ENCODE peak calls at places on chromosome X, in six cellular contexts. E is uterus, Q is right atrium auricular region, Z is ovary, P is ascending aorta, G is SK-N-SH. M is an unnamed sample. For H3K36me3, the result is how much of the 10 kb centered on the place peaks cover.

GRCh38 chrX:40471965-40472648 is 108.7 kb upstream of the ATP6AP2 start:
- DNase-seq in Q (no peak), P (no peak), G (peak), Z (peak), E (peak), M (peak)

GRCh38 chrX:140822861-140823260 is 113.3 kb downstream of the LINC00632 start:
- DNase-seq in G (no peak), Z (no peak), P (no peak), Q (no peak), E (no peak), M (no peak)

GRCh38 chrX:113222305-113222704 is 381.7 kb upstream of the AMOT start:
- DNase-seq in E (no peak), P (no peak), Q (no peak), G (no peak), Z (no peak), M (no peak)

GRCh38 chrX:85914431-85914830 is 132.9 kb downstream of the CHM start:
- DNase-seq in G (no peak), P (no peak), Z (no peak), Q (no peak), E (no peak), M (no peak)

GRCh38 chrX:150201841-150202240 is 161.3 kb upstream of the MAMLD1 start:
- DNase-seq in Z (no peak), P (no peak), Q (no peak), E (no peak), G (no peak), M (no peak)

GRCh38 chrX:132426695-132427281 is 62.0 kb downstream of the MBNL3 start:
- DNase-seq in E (no peak), P (no peak), Z (no peak), Q (no peak), G (no peak), M (no peak)

GRCh38 chrX:64176876-64177275 is 28.6 kb downstream of the AMER1 start:
- DNase-seq in Z (no peak), G (no peak), P (no peak), Q (no peak), E (no peak), M (no peak)

GRCh38 chrX:136778020-136778419 is 2.7 kb downstream of the ARHGEF6 start:
- DNase-seq in G (no peak), Z (no peak), P (no peak), E (no peak), Q (no peak), M (no peak)

GRCh38 chrX:13418126-13419091 is 98.6 kb upstream of the ATXN3L start:
- DNase-seq in G (no peak), Q (no peak), Z (no peak), P (no peak), E (no peak), M (no peak)

DNA sequence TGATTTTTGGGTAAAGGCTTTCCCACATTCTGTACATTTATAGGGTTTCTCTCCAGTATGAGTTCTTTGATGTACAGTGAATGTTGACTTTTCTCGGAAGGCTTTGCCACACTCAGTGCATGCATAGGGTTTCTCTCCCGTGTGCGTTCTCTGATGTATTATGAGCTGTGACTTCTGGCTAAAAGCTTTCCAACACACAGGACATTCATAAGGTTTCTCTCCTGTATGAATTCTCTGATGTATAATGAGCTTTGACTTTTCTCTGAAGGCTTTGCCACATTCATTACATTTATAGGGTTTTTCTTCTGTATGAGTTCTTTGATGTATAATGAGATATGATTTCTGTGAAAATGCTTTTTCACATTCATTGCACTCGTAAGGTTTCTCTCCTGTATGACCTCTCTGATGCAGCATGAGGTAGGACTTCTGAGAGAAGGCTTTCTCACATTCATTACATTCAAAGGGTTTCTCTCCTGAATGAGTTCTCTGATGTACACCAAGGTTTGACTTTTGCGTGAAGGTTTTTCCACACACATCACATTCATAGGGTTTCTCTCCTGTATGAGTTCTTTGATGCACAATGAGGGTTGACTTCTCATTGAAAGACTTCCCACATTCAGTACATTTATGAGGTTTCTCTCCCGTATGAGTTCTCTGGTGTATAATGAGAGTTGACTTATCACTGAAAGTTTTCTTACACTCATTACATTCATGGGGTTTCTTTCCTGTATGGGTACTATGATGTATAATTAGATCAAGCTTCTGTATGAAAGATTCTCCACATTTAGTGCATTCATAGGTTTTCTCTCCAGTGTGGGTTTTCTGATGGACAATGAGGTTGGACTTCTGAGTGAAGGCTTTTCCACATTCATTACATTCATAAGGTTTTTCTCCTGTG is 27.3 kb downstream of the ZNF182 start:
- DNase-seq in G (no peak), Q (no peak), Z (no peak), P (no peak), E (no peak), M (no peak)
- H3K36me3 ChIP-seq in G (under half), Q (under half), Z (under half), P (half or more), E (under half), M (under half)

GRCh38 chrX:135421537-135421931 is 210 bp upstream of the SMIM10L2A start:
- DNase-seq in Q (peak), P (peak), E (peak), Z (peak), G (peak), M (peak)
- H3K4me3 ChIP-seq in Q (peak), P (peak), E (peak), Z (peak), G (peak), M (peak)

GRCh38 chrX:1422135-1422465 is 30.2 kb upstream of the SLC25A6 start:
- DNase-seq in Q (no peak), P (no peak), G (no peak), Z (no peak), E (no peak), M (no peak)

GRCh38 chrX:1419545-1420355 is 27.8 kb upstream of the SLC25A6 start:
- DNase-seq in Z (no peak), G (no peak), E (no peak), P (no peak), Q (no peak), M (no peak)

GRCh38 chrX:1420371-1420770 is 28.5 kb upstream of the SLC25A6 start:
- DNase-seq in E (no peak), Z (no peak), Q (no peak), G (no peak), P (no peak), M (peak)

GRCh38 chrX:1423215-1423614 is 29.5 kb downstream of the ASMTL start:
- DNase-seq in E (no peak), Z (no peak), Q (no peak), G (no peak), P (no peak), M (no peak)

DNA sequence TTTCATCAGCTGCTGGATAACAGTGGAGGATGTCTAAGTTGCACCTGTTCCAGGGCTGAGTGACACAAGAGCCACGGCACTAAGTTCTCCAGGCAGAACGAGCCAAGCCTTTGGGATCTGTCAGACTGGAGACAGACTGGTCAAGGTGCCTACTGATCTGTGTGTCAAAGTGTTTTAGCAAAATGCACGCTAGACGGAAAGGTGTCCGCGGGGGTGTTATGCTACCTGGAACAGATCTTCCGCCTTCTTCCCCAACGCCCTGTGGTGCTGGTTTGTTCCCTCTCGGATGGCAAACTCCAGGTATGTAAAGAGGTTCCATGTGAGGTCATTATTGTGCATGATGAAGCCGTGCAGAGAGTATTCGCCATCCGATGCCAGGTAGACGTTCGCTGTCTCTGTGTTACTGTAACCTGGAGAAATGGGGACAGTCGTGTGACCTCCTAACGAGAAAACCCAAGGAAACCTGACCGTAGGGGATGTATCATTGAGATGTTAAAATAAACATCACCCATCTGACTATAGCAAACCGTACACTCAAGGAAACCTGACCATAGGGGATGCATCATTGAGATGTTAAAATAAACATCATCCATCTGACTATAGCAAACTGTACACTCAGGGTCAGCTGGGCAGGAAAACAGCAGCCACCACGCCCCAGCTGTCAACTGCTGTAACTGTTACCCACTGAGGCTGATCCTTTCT is 29.7 kb upstream of the SLC25A6 start:
- DNase-seq in P (no peak), Q (no peak), G (no peak), Z (no peak), E (no peak), M (no peak)
- H3K36me3 ChIP-seq in P (half or more), Q (half or more), G (under half), Z (under half), E (under half), M (half or more)

GRCh38 chrX:15293471-15293870 is 22.0 kb downstream of the ASB11 start:
- DNase-seq in Q (no peak), P (no peak), E (no peak), Z (no peak), G (no peak), M (no peak)
- H3K4me3 ChIP-seq in Q (no peak), P (no peak), E (no peak), Z (no peak), G (no peak), M (no peak)

GRCh38 chrX:15206306-15206705 is 63.6 kb downstream of the ASB9 start:
- DNase-seq in P (no peak), E (no peak), G (no peak), Q (no peak), Z (no peak), M (no peak)

GRCh38 chrX:15202458-15203177 is 67.3 kb downstream of the ASB9 start:
- DNase-seq in G (no peak), Z (no peak), Q (no peak), E (no peak), P (no peak), M (no peak)

GRCh38 chrX:15204130-15204751 is 65.6 kb downstream of the ASB9 start:
- DNase-seq in E (no peak), Q (no peak), Z (no peak), G (no peak), P (no peak), M (no peak)

GRCh38 chrX:15207384-15207783 is 62.5 kb downstream of the ASB9 start:
- DNase-seq in P (no peak), Q (no peak), Z (no peak), E (no peak), G (no peak), M (no peak)

GRCh38 chrX:15203694-15204093 is 66.2 kb downstream of the ASB9 start:
- DNase-seq in Z (no peak), E (no peak), P (no peak), G (no peak), Q (no peak), M (no peak)
- H3K36me3 ChIP-seq in Z (under half), E (under half), P (under half), G (under half), Q (under half), M (under half)